ENCODE peak calls at places on chromosomes 6 and 20, in six cellular contexts. D is cardiac fibroblast; Z is tibial artery; S is activated naive CD8-positive, alpha-beta T cell treated with anti-CD3 and anti-CD28 coated beads, Interleukin-2, amount 50 U/mL, for 24 hours; I is Kasumi-1; Q is substantia nigra. W is an unnamed sample.

GRCh38 chr20:8228315-8228714 is 96.2 kb downstream of the PLCB1 start:
- DNase-seq in S (no peak), Z (no peak), I (no peak), Q (no peak), D (no peak), W (no peak)

GRCh38 chr6:168574699-168575195 is 133.8 kb downstream of the SMOC2 start:
- DNase-seq in Q (no peak), I (no peak), D (peak), Z (peak), S (no peak), W (no peak)

GRCh38 chr20:50287512-50287911 is 96.9 kb downstream of the CEBPB start:
- DNase-seq in Z (no peak), S (no peak), D (no peak), I (no peak), Q (no peak), W (no peak)

GRCh38 chr6:166553563-166554271 is 32.8 kb downstream of the RAMACL start:
- DNase-seq in Q (no peak), D (peak), S (no peak), Z (no peak), I (no peak), W (no peak)

GRCh38 chr6:166259296-166259977 is 48.8 kb downstream of the PRR18 start:
- DNase-seq in Q (no peak), Z (peak), S (peak), I (peak), D (no peak), W (peak)

GRCh38 chr6:20028143-20028542 is 184.1 kb downstream of the MBOAT1 start:
- DNase-seq in Z (no peak), S (no peak), D (no peak), I (no peak), Q (no peak), W (no peak)

GRCh38 chr6:29516108-29516507 is 28.4 kb upstream of the MAS1L start:
- DNase-seq in I (peak), S (peak), Q (no peak), Z (no peak), D (peak), W (peak)

GRCh38 chr6:127482318-127482717 is 23.1 kb upstream of the KIAA0408 start:
- DNase-seq in Z (no peak), D (no peak), I (no peak), S (no peak), Q (no peak), W (no peak)

GRCh38 chr20:53581444-53582311 is 12.0 kb downstream of the ZNF217 start:
- DNase-seq in Z (peak), I (no peak), Q (no peak), S (peak), D (no peak), W (no peak)

GRCh38 chr6:136782021-136782770 is 10.1 kb downstream of the MAP3K5 start:
- DNase-seq in I (peak), Q (no peak), Z (no peak), S (no peak), D (peak), W (no peak)

GRCh38 chr6:61835214-61835613 is 450.8 kb downstream of the KHDRBS2 start:
- DNase-seq in Q (no peak), I (no peak), S (no peak), D (no peak), Z (no peak), W (no peak)

GRCh38 chr6:80969439-80969838 is 783.0 kb downstream of the TENT5A start:
- DNase-seq in Z (no peak), Q (no peak), D (no peak), I (no peak), S (no peak), W (no peak)

GRCh38 chr6:169201985-169202384 is 51.7 kb downstream of the THBS2 start:
- DNase-seq in S (no peak), Q (no peak), I (no peak), Z (no peak), D (no peak), W (no peak)

W was measured in stimulated activated naive CD8-positive, alpha-beta T cell treated with anti-CD3 and anti-CD28 coated beads, Interleukin-15, Interleukin-2, amounts not matched to agents 100 U/mL and 50 U/mL, for 24 hours.